ENCODE peak calls at places on chromosomes 3 and 15, in eight cellular contexts. M is H54; G is NCI-H1092 treated with DMSO at 0.1 percent for 48 hours; K is ACHN; C is activated CD4-positive, alpha-beta T cell treated with anti-CD3 and anti-CD28 coated beads, Interleukin-2, amount 50 U/mL, for 4 hours; Q is sigmoid colon; P is GM23248; X is putamen. S is an unnamed sample.

GRCh38 chr3:135757421-135757820 is 208.1 kb upstream of the PPP2R3A start:
- DNase-seq in M (no peak), G (no peak), K (no peak), C (no peak), Q (no peak), P (no peak), X (no peak), S (no peak)

GRCh38 chr15:55289573-55290360 is at the start of gene RAB27A:
- DNase-seq in M (peak), G (peak), K (peak), C (peak), Q (peak), P (peak), X (no peak), S (peak)

GRCh38 chr15:51004103-51004536 is 90.6 kb downstream of the TNFAIP8L3 start:
- DNase-seq in M (no peak), G (no peak), K (no peak), C (no peak), Q (no peak), P (peak), X (no peak), S (no peak)

GRCh38 chr3:63559884-63560283 is 92.6 kb upstream of the SNTN start:
- DNase-seq in M (no peak), G (no peak), K (no peak), C (no peak), Q (no peak), P (peak), X (peak), S (no peak)

GRCh38 chr15:31488437-31489204 is 162.0 kb downstream of the KLF13 start:
- DNase-seq in M (peak), G (peak), K (peak), C (no peak), Q (peak), P (peak), X (peak), S (peak)

GRCh38 chr3:156614642-156615511 is 59.5 kb upstream of the TIPARP start:
- DNase-seq in M (no peak), G (no peak), K (peak), C (no peak), Q (no peak), P (peak), X (no peak), S (no peak)

GRCh38 chr3:128052831-128053419 is 688 bp downstream of the SEC61A1 start:
- DNase-seq in M (no peak), G (no peak), K (peak), C (no peak), Q (no peak), P (peak), X (no peak), S (peak)

GRCh38 chr15:85318048-85318731 is 62.2 kb upstream of the AKAP13 start:
- DNase-seq in M (no peak), G (no peak), K (peak), C (peak), Q (no peak), P (peak), X (no peak), S (peak)

GRCh38 chr3:114745322-114746240 is 401.5 kb downstream of the ZBTB20 start:
- DNase-seq in M (peak), G (no peak), K (peak), C (no peak), Q (no peak), P (peak), X (no peak), S (peak)

GRCh38 chr3:34955684-34956083 is 683.6 kb upstream of the ARPP21 start:
- DNase-seq in M (no peak), G (no peak), K (no peak), C (no peak), Q (no peak), P (no peak), X (no peak), S (no peak)

GRCh38 chr3:70360985-70361384 is 48.5 kb upstream of the MDFIC2 start:
- DNase-seq in M (no peak), G (no peak), K (peak), C (no peak), Q (no peak), P (peak), X (no peak), S (peak)

GRCh38 chr3:118080886-118081285 is 953.8 kb downstream of the IGSF11 start:
- DNase-seq in M (no peak), G (no peak), K (no peak), C (no peak), Q (no peak), P (peak), X (no peak), S (no peak)

GRCh38 chr3:133213942-133214341 is 175.8 kb downstream of the TMEM108 start:
- DNase-seq in M (no peak), G (no peak), K (no peak), C (no peak), Q (no peak), P (no peak), X (no peak), S (no peak)

GRCh38 chr3:193157051-193157450 is 84.0 kb upstream of the PLAAT1 start:
- DNase-seq in M (no peak), G (no peak), K (no peak), C (no peak), Q (no peak), P (no peak), X (no peak), S (no peak)

GRCh38 chr15:89138999-89139612 is 50.9 kb downstream of the ABHD2 start:
- DNase-seq in M (no peak), G (no peak), K (no peak), C (no peak), Q (no peak), P (peak), X (no peak), S (no peak)

GRCh38 chr3:102083971-102084370 is 234.7 kb downstream of the NFKBIZ start:
- DNase-seq in M (no peak), G (no peak), K (no peak), C (no peak), Q (no peak), P (peak), X (no peak), S (no peak)

GRCh38 chr3:120416868-120417267 is 33.9 kb downstream of the FSTL1 start:
- DNase-seq in M (no peak), G (no peak), K (no peak), C (no peak), Q (no peak), P (no peak), X (no peak), S (no peak)

GRCh38 chr3:46408853-46409252 is 1.8 kb downstream of the CCRL2 start:
- DNase-seq in M (no peak), G (no peak), K (no peak), C (no peak), Q (no peak), P (no peak), X (no peak), S (no peak)

GRCh38 chr15:29790607-29791006 is 31.7 kb downstream of the TJP1 start:
- DNase-seq in M (no peak), G (no peak), K (no peak), C (no peak), Q (no peak), P (no peak), X (no peak), S (no peak)

GRCh38 chr15:64775551-64776401 is at the start of gene RBPMS2:
- DNase-seq in M (peak), G (no peak), K (no peak), C (no peak), Q (peak), P (peak), X (no peak), S (no peak)

S was measured in SW480.